ENCODE peak calls at places on chromosomes 3 and 15, in four cellular contexts. One of them, this sample, is unnamed.

GRCh38 chr3:170977911-170978310 is 48.6 kb downstream of the SLC2A2 start:
- DNase-seq in fibroblast of mammary gland: peak; percentile 88
- DNase-seq in osteocyte: no peak
- DNase-seq in suprapubic skin: no peak
- DNase-seq in this sample: no peak

GRCh38 chr3:157405457-157405856 is 31.2 kb upstream of the PTX3 start:
- DNase-seq in fibroblast of mammary gland: peak; percentile 80
- DNase-seq in osteocyte: no peak
- DNase-seq in suprapubic skin: no peak
- DNase-seq in this sample: no peak

GRCh38 chr3:141793476-141794260 is 30.5 kb downstream of the GRK7 start:
- DNase-seq in fibroblast of mammary gland: no peak
- DNase-seq in osteocyte: no peak
- DNase-seq in suprapubic skin: no peak
- DNase-seq in this sample: no peak

GRCh38 chr15:26158176-26158575 is 295.0 kb upstream of the ATP10A start:
- DNase-seq in fibroblast of mammary gland: no peak
- DNase-seq in osteocyte: no peak
- DNase-seq in suprapubic skin: no peak
- DNase-seq in this sample: no peak

GRCh38 chr3:182385356-182385755 is 407.9 kb upstream of the ATP11B start:
- DNase-seq in fibroblast of mammary gland: no peak
- DNase-seq in osteocyte: no peak
- DNase-seq in suprapubic skin: no peak
- DNase-seq in this sample: no peak

GRCh38 chr15:68691667-68692066 is 112.9 kb downstream of the CORO2B start:
- DNase-seq in fibroblast of mammary gland: no peak
- DNase-seq in osteocyte: no peak
- DNase-seq in suprapubic skin: no peak
- DNase-seq in this sample: no peak

GRCh38 chr3:70273492-70273891 is 38.9 kb downstream of the MDFIC2 start:
- DNase-seq in fibroblast of mammary gland: peak; percentile 30
- DNase-seq in osteocyte: no peak
- DNase-seq in suprapubic skin: no peak
- DNase-seq in this sample: no peak

GRCh38 chr3:56591256-56591655 is 34.3 kb downstream of the CCDC66 start:
- DNase-seq in fibroblast of mammary gland: no peak
- DNase-seq in osteocyte: no peak
- DNase-seq in suprapubic skin: no peak
- DNase-seq in this sample: no peak

GRCh38 chr3:173397161-173398110 is at the start of gene NLGN1:
- DNase-seq in fibroblast of mammary gland: peak; percentile 61
- DNase-seq in osteocyte: peak; percentile 90
- DNase-seq in suprapubic skin: peak; percentile 86
- DNase-seq in this sample: no peak

GRCh38 chr15:79243723-79244122 is 38.8 kb upstream of the ANKRD34C start:
- DNase-seq in fibroblast of mammary gland: no peak
- DNase-seq in osteocyte: peak; percentile 49
- DNase-seq in suprapubic skin: no peak
- DNase-seq in this sample: no peak

GRCh38 chr3:40581166-40581565 is 56.4 kb downstream of the ZNF621 start:
- DNase-seq in fibroblast of mammary gland: no peak
- DNase-seq in osteocyte: no peak
- DNase-seq in suprapubic skin: no peak
- DNase-seq in this sample: no peak

GRCh38 chr3:42055291-42055690 is 35.9 kb upstream of the TRAK1 start:
- DNase-seq in fibroblast of mammary gland: peak; percentile 67
- DNase-seq in osteocyte: no peak
- DNase-seq in suprapubic skin: no peak
- DNase-seq in this sample: no peak

GRCh38 chr3:112056451-112056929 is 22.0 kb downstream of the TMPRSS7 start:
- DNase-seq in fibroblast of mammary gland: peak; percentile 73
- DNase-seq in osteocyte: no peak
- DNase-seq in suprapubic skin: no peak
- DNase-seq in this sample: no peak

GRCh38 chr3:101732240-101732641 is 7.8 kb downstream of the CEP97 start:
- DNase-seq in fibroblast of mammary gland: no peak
- DNase-seq in osteocyte: no peak
- DNase-seq in suprapubic skin: no peak
- DNase-seq in this sample: no peak

GRCh38 chr3:64311424-64311920 is 86.2 kb upstream of the PRICKLE2 start:
- DNase-seq in fibroblast of mammary gland: peak; percentile 41
- DNase-seq in osteocyte: no peak
- DNase-seq in suprapubic skin: no peak
- DNase-seq in this sample: no peak

GRCh38 chr15:45157974-45158373 is 28.2 kb downstream of the DUOX1 start:
- DNase-seq in fibroblast of mammary gland: peak; percentile 85
- DNase-seq in osteocyte: no peak
- DNase-seq in suprapubic skin: no peak
- DNase-seq in this sample: no peak

GRCh38 chr3:129794319-129795201 is 99.0 kb downstream of the TMCC1 start:
- DNase-seq in fibroblast of mammary gland: peak; percentile 15
- DNase-seq in osteocyte: no peak
- DNase-seq in suprapubic skin: peak; percentile 80
- DNase-seq in this sample: no peak

GRCh38 chr15:83077487-83078230 is 10.6 kb upstream of the BTBD1 start:
- DNase-seq in fibroblast of mammary gland: no peak
- DNase-seq in osteocyte: no peak
- DNase-seq in suprapubic skin: no peak
- DNase-seq in this sample: no peak

GRCh38 chr15:68924866-68925599 is 5.3 kb upstream of the SPESP1 start:
- DNase-seq in fibroblast of mammary gland: peak; percentile 69
- DNase-seq in osteocyte: peak; percentile 93
- DNase-seq in suprapubic skin: peak; percentile 82
- DNase-seq in this sample: peak; percentile 38

GRCh38 chr3:30680789-30681188 is 74.4 kb downstream of the TGFBR2 start:
- DNase-seq in fibroblast of mammary gland: no peak
- DNase-seq in osteocyte: no peak
- DNase-seq in suprapubic skin: no peak
- DNase-seq in this sample: no peak

GRCh38 chr3:171162986-171163723 is 136.6 kb upstream of the SLC2A2 start:
- DNase-seq in fibroblast of mammary gland: peak; percentile 25
- DNase-seq in osteocyte: no peak
- DNase-seq in suprapubic skin: no peak
- DNase-seq in this sample: no peak

GRCh38 chr3:93843981-93844380 is 129.7 kb downstream of the PROS1 start:
- DNase-seq in fibroblast of mammary gland: peak; percentile 92
- DNase-seq in osteocyte: no peak
- DNase-seq in suprapubic skin: no peak
- DNase-seq in this sample: no peak

GRCh38 chr3:14558029-14558428 is 17.9 kb upstream of the GRIP2 start:
- DNase-seq in fibroblast of mammary gland: no peak
- DNase-seq in osteocyte: no peak
- DNase-seq in suprapubic skin: no peak
- DNase-seq in this sample: no peak

GRCh38 chr3:50153782-50154475 is 1.2 kb upstream of the SEMA3F start:
- DNase-seq in fibroblast of mammary gland: no peak
- DNase-seq in osteocyte: no peak
- DNase-seq in suprapubic skin: no peak
- DNase-seq in this sample: no peak

GRCh38 chr3:50155491-50155878 is 361 bp downstream of the SEMA3F start:
- DNase-seq in fibroblast of mammary gland: no peak
- DNase-seq in osteocyte: no peak
- DNase-seq in suprapubic skin: no peak
- DNase-seq in this sample: no peak

GRCh38 chr3:50155891-50156290 is 767 bp downstream of the SEMA3F start:
- DNase-seq in fibroblast of mammary gland: no peak
- DNase-seq in osteocyte: no peak
- DNase-seq in suprapubic skin: no peak
- DNase-seq in this sample: no peak

GRCh38 chr3:50154840-50155490 is at the start of gene SEMA3F:
- DNase-seq in fibroblast of mammary gland: peak; percentile 35
- DNase-seq in osteocyte: no peak
- DNase-seq in suprapubic skin: no peak
- DNase-seq in this sample: no peak

DNA sequence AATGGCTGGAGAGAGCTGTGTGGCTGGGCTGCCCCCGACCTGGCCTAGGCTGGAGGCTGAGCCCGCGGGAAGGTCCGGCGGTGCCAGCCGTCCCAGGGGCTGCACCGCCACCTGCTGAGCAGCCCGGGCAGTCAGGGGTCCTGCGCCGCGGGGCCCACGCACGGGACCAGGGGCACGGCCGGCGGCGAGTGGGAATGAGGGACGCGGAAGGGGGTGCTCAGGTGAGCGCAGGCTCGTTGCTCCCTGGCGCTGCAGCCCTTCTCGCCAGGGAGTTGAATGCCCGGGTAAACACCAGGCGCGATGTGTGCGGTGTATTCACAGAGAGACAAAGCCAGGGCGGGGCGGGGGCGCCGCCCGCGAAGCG is 666 bp upstream of the SEMA3F start:
- DNase-seq in fibroblast of mammary gland: no peak
- DNase-seq in osteocyte: no peak
- DNase-seq in suprapubic skin: no peak
- DNase-seq in this sample: no peak
- TF ChIP-seq CTCF in fibroblast of mammary gland: no peak
- TF ChIP-seq CTCF in osteocyte: peak; percentile 9
- TF ChIP-seq CTCF in suprapubic skin: no peak
- TF ChIP-seq CTCF in this sample: no peak

GRCh38 chr3:123193448-123194101 is 8.2 kb upstream of the SEC22A start:
- DNase-seq in fibroblast of mammary gland: no peak
- DNase-seq in osteocyte: no peak
- DNase-seq in suprapubic skin: no peak
- DNase-seq in this sample: no peak

GRCh38 chr3:123198352-123198751 is 3.4 kb upstream of the SEC22A start:
- DNase-seq in fibroblast of mammary gland: no peak
- DNase-seq in osteocyte: no peak
- DNase-seq in suprapubic skin: no peak
- DNase-seq in this sample: no peak

GRCh38 chr3:123194552-123194951 is 7.2 kb upstream of the SEC22A start:
- DNase-seq in fibroblast of mammary gland: peak; percentile 6
- DNase-seq in osteocyte: no peak
- DNase-seq in suprapubic skin: no peak
- DNase-seq in this sample: no peak
- TF ChIP-seq CTCF in fibroblast of mammary gland: peak; percentile 38
- TF ChIP-seq CTCF in osteocyte: peak; percentile 38
- TF ChIP-seq CTCF in suprapubic skin: no peak
- TF ChIP-seq CTCF in this sample: no peak

DNA sequence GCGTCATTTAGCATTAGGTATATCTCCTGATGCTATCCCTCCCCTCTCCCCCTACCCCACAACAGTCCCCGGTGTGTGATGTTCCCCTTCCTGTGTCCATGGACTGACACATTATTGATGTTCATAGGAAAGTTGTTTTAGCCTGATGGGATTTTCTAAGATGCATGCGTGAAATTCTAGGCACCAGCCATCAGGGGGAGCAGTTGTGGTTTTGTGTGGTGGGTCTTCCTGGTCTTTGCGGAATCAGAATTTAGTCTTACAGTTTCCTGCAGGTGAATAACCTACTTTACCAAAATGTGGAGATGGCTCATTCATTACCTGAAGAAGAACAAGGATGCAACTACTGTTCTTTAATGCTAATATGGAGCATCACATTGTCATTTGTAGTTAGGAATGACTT is 455.0 kb upstream of the THBS1 start:
- DNase-seq in fibroblast of mammary gland: peak; percentile 67
- DNase-seq in osteocyte: no peak
- DNase-seq in suprapubic skin: no peak
- DNase-seq in this sample: no peak
- TF ChIP-seq CTCF in fibroblast of mammary gland: peak; percentile 67
- TF ChIP-seq CTCF in osteocyte: peak; percentile 56
- TF ChIP-seq CTCF in suprapubic skin: peak; percentile 21
- TF ChIP-seq CTCF in this sample: no peak

GRCh38 chr3:66692751-66693140 is 191.9 kb upstream of the LRIG1 start:
- DNase-seq in fibroblast of mammary gland: no peak
- DNase-seq in osteocyte: no peak
- DNase-seq in suprapubic skin: no peak
- DNase-seq in this sample: no peak

GRCh38 chr3:66693461-66693912 is 192.7 kb upstream of the LRIG1 start:
- DNase-seq in fibroblast of mammary gland: peak; percentile 14
- DNase-seq in osteocyte: no peak
- DNase-seq in suprapubic skin: no peak
- DNase-seq in this sample: no peak

DNA sequence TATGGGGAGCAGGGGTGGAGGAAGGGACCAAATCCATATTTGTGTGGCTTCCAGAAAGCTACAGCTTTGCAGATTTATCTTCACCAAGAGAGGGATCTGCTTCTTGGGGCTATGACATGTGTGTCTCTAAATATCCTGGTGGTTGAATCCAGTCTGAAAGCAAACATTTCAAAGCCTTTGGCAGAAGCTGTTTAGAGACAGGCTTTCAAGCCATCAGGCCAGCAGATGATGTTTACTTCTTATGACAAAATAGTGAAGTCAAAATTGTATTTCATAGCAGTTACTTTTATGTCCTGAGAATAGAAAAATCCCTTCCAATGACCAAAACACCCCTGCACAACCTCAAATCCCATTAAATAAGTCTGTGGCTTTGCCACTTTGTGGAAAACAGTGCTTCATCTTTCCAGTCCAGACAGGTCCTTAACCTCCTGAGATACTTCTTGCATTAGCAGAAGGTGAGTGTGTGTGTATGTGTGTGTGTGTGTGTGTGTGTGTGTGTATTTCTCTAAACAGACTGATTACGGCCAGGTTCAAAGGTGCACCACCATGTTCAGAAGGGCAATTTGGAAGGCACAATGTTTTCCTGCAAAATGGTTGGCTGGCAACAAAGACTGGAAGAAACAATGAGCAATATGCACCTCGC is 191.4 kb upstream of the LRIG1 start:
- DNase-seq in fibroblast of mammary gland: no peak
- DNase-seq in osteocyte: no peak
- DNase-seq in suprapubic skin: no peak
- DNase-seq in this sample: no peak
- TF ChIP-seq CTCF in fibroblast of mammary gland: no peak
- TF ChIP-seq CTCF in osteocyte: no peak
- TF ChIP-seq CTCF in suprapubic skin: no peak
- TF ChIP-seq CTCF in this sample: no peak

This sample was measured in omental fat pad.